ENCODE peak calls at places on chromosomes 11 and 22, in five cellular contexts. Y is stomach, L is tibial nerve, B is Panc1, V is cardiac muscle cell. E is an unnamed sample.

GRCh38 chr22:29867260-29867659 is 15.7 kb upstream of the MTMR3 start:
- DNase-seq in B (no peak), V (no peak), L (no peak), Y (no peak), E (no peak)

GRCh38 chr11:74255741-74256369 is 55.6 kb downstream of the P4HA3 start:
- DNase-seq in V (peak; percentile 66), B (peak; percentile 71), Y (peak; percentile 57), L (no peak), E (no peak)

GRCh38 chr22:41940853-41941765 is 5.8 kb downstream of the CENPM start:
- DNase-seq in L (peak; percentile 80), B (peak; percentile 51), V (peak; percentile 86), Y (peak; percentile 91), E (peak; percentile 91)

GRCh38 chr11:77027275-77027674 is 6.9 kb upstream of the B3GNT6 start:
- DNase-seq in L (no peak), Y (no peak), B (no peak), V (no peak), E (no peak)

GRCh38 chr22:21591695-21592094 is 24.2 kb downstream of the UBE2L3 start:
- DNase-seq in B (no peak), Y (no peak), L (no peak), V (no peak), E (peak; percentile 55)

GRCh38 chr22:18091916-18092526 is 14.2 kb downstream of the PEX26 start:
- DNase-seq in B (no peak), Y (peak; percentile 75), V (peak; percentile 23), L (peak; percentile 39), E (no peak)

GRCh38 chr11:29634248-29634647 is 382.6 kb downstream of the KCNA4 start:
- DNase-seq in V (no peak), Y (no peak), L (no peak), B (no peak), E (no peak)

GRCh38 chr11:3840870-3841425 is at the start of gene RHOG:
- DNase-seq in Y (peak; percentile 81), V (peak; percentile 81), B (no peak), L (peak; percentile 60), E (peak; percentile 91)

GRCh38 chr11:8567597-8568198 is 26.3 kb downstream of the STK33 start:
- DNase-seq in B (no peak), L (no peak), Y (no peak), V (no peak), E (no peak)

GRCh38 chr11:86459002-86459385 is 84.3 kb downstream of the CCDC81 start:
- DNase-seq in V (no peak), Y (no peak), B (no peak), L (no peak), E (no peak)

GRCh38 chr22:43413826-43414225 is 2.0 kb downstream of the MPPED1 start:
- DNase-seq in L (no peak), V (no peak), B (no peak), Y (no peak), E (no peak)

GRCh38 chr11:126606484-126606883 is 251.0 kb downstream of the ST3GAL4 start:
- DNase-seq in Y (no peak), B (no peak), L (no peak), V (no peak), E (no peak)

GRCh38 chr11:132942611-132943324 is 589.5 kb downstream of the OPCML start:
- DNase-seq in B (no peak), L (no peak), Y (no peak), V (no peak), E (no peak)

GRCh38 chr22:18108187-18108586 is 2.4 kb upstream of the TUBA8 start:
- DNase-seq in L (no peak), Y (no peak), B (no peak), V (no peak), E (no peak)

GRCh38 chr22:32842486-32842885 is 41.0 kb downstream of the TIMP3 start:
- DNase-seq in B (no peak), Y (no peak), V (no peak), L (no peak), E (no peak)

GRCh38 chr11:61109671-61110070 is 7.4 kb downstream of the CD5 start:
- DNase-seq in L (no peak), V (no peak), Y (no peak), B (no peak), E (no peak)

GRCh38 chr22:23071163-23072034 is 1.1 kb downstream of the GNAZ start:
- DNase-seq in L (no peak), V (no peak), B (no peak), Y (no peak), E (peak; percentile 55)

GRCh38 chr11:62054484-62055121 is 69.2 kb upstream of the INCENP start:
- DNase-seq in Y (peak; percentile 48), B (peak; percentile 38), L (no peak), V (no peak), E (peak; percentile 36)

GRCh38 chr11:130103296-130103814 is 33.7 kb downstream of the APLP2 start:
- DNase-seq in B (no peak), L (no peak), Y (no peak), V (no peak), E (no peak)

GRCh38 chr22:47041201-47042115 is 279.0 kb downstream of the TBC1D22A start:
- DNase-seq in B (no peak), L (no peak), V (no peak), Y (no peak), E (peak; percentile 67)

GRCh38 chr22:39132281-39132680 is 20.2 kb downstream of the CBX7 start:
- DNase-seq in V (no peak), L (no peak), B (no peak), Y (no peak), E (peak; percentile 54)

GRCh38 chr11:11706022-11706421 is 84.2 kb upstream of the GALNT18 start:
- DNase-seq in V (no peak), Y (no peak), L (no peak), B (no peak), E (no peak)
- TF ChIP-seq CTCF in V (no peak), Y (no peak), L (no peak), B (no peak), E (no peak)

GRCh38 chr11:13210424-13210823 is 67.2 kb upstream of the BMAL1 start:
- DNase-seq in Y (peak; percentile 73), L (peak; percentile 42), V (peak; percentile 79), B (peak; percentile 71), E (peak; percentile 49)
- H3K27ac ChIP-seq in Y (no peak overlapping the region), L (peak overlapping the region; percentile 88), V (no peak overlapping the region), B (no peak overlapping the region), E (no peak overlapping the region)

GRCh38 chr11:64566915-64567882 is 23.8 kb upstream of the SLC22A12 start:
- DNase-seq in B (no peak), L (no peak), V (no peak), Y (no peak), E (peak; percentile 32)
- H3K4me1 ChIP-seq in B (peaks cover 9% of the 10 kb centered on the region), L (no peaks in the 10 kb centered on the region), V (peaks cover 14% of the 10 kb centered on the region), Y (no peaks in the 10 kb centered on the region), E (no peaks in the 10 kb centered on the region)

GRCh38 chr11:75439026-75439425 is 6.0 kb upstream of the KLHL35 start:
- DNase-seq in Y (no peak), V (no peak), B (no peak), L (no peak), E (no peak)
- TF ChIP-seq CTCF in Y (no peak), V (no peak), B (no peak), L (no peak), E (no peak)

DNA sequence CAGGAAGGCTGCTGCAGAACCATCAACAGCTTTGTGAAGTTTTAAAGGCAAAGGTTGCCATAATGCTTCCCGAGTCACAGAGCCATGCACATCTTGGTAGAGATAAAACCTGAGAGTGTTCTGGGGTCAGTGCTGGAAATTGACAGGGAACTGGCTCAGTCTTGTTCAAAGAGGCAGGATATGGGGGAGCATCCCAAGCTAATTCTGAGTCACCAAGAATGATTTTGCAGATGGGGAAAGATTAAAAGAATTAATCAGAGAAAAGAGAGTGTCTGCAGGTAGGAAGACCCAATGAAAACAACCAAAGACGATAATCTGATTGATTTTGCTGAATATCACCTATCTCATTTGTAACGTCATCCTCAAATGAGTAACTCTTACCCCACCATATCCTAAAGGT is 99.9 kb upstream of the CD44 start:
- DNase-seq in V (no peak), Y (no peak), L (no peak), B (no peak), E (no peak)
- H3K27ac ChIP-seq in V (no peak overlapping the region), Y (no peak overlapping the region), L (no peak overlapping the region), B (peak overlapping the region; percentile 95), E (no peak overlapping the region)

DNA sequence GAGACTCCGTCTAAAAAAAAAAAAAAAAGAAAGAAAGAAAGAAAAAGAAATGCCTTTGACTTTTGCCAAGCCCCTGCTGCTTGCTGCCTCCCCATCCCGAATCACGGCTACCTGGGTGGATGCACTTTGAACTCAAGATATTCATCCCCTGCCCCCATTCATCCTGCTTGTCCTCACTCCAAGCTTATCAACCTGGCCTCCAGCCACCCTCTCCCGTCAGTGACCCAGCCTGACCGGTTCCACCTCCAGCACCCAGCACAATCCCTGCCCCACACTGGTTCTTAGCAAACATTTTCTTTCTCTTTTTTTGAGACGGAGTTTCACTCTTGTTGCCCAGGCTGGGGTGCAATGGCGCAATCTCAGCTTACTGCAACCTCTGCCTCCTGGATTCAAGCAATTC is 44.4 kb downstream of the CYTH4 start:
- DNase-seq in Y (peak; percentile 90), V (no peak), B (no peak), L (no peak), E (no peak)
- H3K4me1 ChIP-seq in Y (peaks cover 45% of the 10 kb centered on the region), V (peaks cover 2% of the 10 kb centered on the region), B (no peaks in the 10 kb centered on the region), L (no peaks in the 10 kb centered on the region), E (no peaks in the 10 kb centered on the region)

GRCh38 chr11:13701506-13701905 is 33.0 kb downstream of the FAR1 start:
- DNase-seq in Y (no peak), B (no peak), L (no peak), V (no peak), E (no peak)
- TF ChIP-seq CTCF in Y (no peak), B (peak; percentile 26), L (no peak), V (no peak), E (no peak)

GRCh38 chr11:72609045-72609444 is 65.2 kb downstream of the PDE2A start:
- DNase-seq in L (no peak), B (no peak), Y (no peak), V (no peak), E (no peak)
- H3K27ac ChIP-seq in L (no peak overlapping the region), B (no peak overlapping the region), Y (no peak overlapping the region), V (no peak overlapping the region), E (no peak overlapping the region)